ENCODE peak calls at places on chromosome 2, in seven cellular contexts. V, T, O, F, Y, E and N are unnamed samples.

GRCh38 chr2:233209117-233209977 is 42.1 kb upstream of the ATG16L1 start:
- DNase-seq in E (peak; percentile 25), V (no peak), O (no peak), F (no peak), T (peak; percentile 89), Y (no peak), N (peak; percentile 44)

GRCh38 chr2:225282858-225283693 is 116.4 kb upstream of the NYAP2 start:
- DNase-seq in Y (peak; percentile 49), V (no peak), F (no peak), T (peak; percentile 68), O (no peak), E (peak; percentile 41), N (peak; percentile 66)

GRCh38 chr2:222709191-222709891 is 37.9 kb downstream of the MOGAT1 start:
- DNase-seq in Y (no peak), T (peak; percentile 69), F (peak; percentile 65), O (peak; percentile 77), E (peak; percentile 99), V (peak; percentile 89), N (peak; percentile 99)

GRCh38 chr2:40315684-40316083 is 136.2 kb downstream of the SLC8A1 start:
- DNase-seq in E (peak; percentile 71), T (no peak), V (no peak), O (no peak), F (no peak), Y (no peak), N (no peak)

GRCh38 chr2:1865716-1866234 is 121.5 kb upstream of the PXDN start:
- DNase-seq in Y (no peak), O (no peak), F (no peak), V (no peak), E (no peak), T (peak; percentile 45), N (no peak)

GRCh38 chr2:212282596-212283330 is 255.8 kb downstream of the ERBB4 start:
- DNase-seq in Y (no peak), F (no peak), E (no peak), T (no peak), V (no peak), O (no peak), N (no peak)

GRCh38 chr2:170354855-170355649 is 177.1 kb downstream of the MYO3B start:
- DNase-seq in E (no peak), O (no peak), V (no peak), F (no peak), Y (no peak), T (no peak), N (no peak)

GRCh38 chr2:98308068-98308467 is 38.2 kb upstream of the CNGA3 start:
- DNase-seq in Y (no peak), O (no peak), V (no peak), T (no peak), E (peak; percentile 2), F (no peak), N (peak; percentile 24)

GRCh38 chr2:27177441-27178351 is 28.9 kb downstream of the TCF23 start:
- DNase-seq in F (no peak), V (no peak), O (no peak), E (no peak), T (no peak), Y (no peak), N (no peak)

DNA sequence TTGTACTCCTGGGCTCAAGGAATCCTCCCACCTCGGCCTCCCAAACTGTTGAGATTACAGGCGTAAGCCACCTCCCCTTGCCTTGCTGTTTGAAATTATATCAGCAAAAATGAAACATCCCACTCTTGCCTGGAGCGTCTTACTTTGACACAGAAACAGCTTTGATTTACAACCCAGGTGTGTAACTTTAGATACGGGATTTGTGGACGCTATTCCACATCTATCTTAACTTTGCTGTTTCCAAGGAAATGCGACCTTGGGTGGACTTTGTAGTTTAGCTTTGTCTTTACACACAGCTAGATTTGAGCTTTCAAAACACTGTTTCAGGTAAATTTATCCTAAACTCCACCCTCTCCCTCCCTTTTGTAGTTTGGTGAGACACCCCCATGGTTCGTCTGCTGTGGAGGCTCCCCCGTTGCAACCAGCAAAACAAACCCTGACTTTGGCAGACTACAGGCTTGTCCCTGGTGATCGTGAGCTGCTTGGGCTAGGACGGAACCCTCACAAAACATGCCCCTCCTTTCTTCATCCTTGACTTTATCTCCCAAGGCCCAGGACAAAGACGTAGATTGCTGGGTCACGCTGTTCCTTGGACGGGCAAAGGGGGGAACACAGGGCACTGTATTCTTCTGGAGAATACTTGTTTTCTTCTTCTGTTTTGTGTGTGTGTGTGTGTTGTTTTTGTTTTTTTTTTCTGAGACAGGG is 5.5 kb upstream of the MSH6 start:
- DNase-seq in T (no peak), O (no peak), F (no peak), Y (no peak), V (no peak), E (no peak), N (no peak)
- TF ChIP-seq CTCF in T (no peak), O (no peak), F (no peak), Y (no peak), V (no peak), E (no peak), N (no peak)

GRCh38 chr2:112646102-112646719 is 472 bp downstream of the SLC20A1 start:
- DNase-seq in E (no peak), O (no peak), T (no peak), Y (no peak), V (no peak), F (peak; percentile 71), N (no peak)
- TF ChIP-seq CTCF in E (no peak), O (no peak), T (no peak), Y (no peak), V (no peak), F (no peak), N (no peak)

GRCh38 chr2:208653383-208653782 is 246.8 kb downstream of the PTH2R start:
- DNase-seq in O (no peak), T (no peak), F (no peak), E (no peak), Y (no peak), V (no peak), N (no peak)

GRCh38 chr2:208657468-208657867 is 250.9 kb downstream of the PTH2R start:
- DNase-seq in F (no peak), O (no peak), T (no peak), Y (no peak), V (no peak), E (no peak), N (no peak)
- TF ChIP-seq CTCF in F (no peak), O (no peak), T (peak; percentile 65), Y (no peak), V (no peak), E (no peak), N (no peak)

GRCh38 chr2:205324355-205324754 is 357.9 kb upstream of the NRP2 start:
- DNase-seq in E (no peak), F (no peak), T (no peak), Y (no peak), O (no peak), V (no peak), N (no peak)

GRCh38 chr2:205321240-205321639 is 361.1 kb upstream of the NRP2 start:
- DNase-seq in V (no peak), O (no peak), F (no peak), T (no peak), Y (no peak), E (peak; percentile 58), N (peak; percentile 71)

DNA sequence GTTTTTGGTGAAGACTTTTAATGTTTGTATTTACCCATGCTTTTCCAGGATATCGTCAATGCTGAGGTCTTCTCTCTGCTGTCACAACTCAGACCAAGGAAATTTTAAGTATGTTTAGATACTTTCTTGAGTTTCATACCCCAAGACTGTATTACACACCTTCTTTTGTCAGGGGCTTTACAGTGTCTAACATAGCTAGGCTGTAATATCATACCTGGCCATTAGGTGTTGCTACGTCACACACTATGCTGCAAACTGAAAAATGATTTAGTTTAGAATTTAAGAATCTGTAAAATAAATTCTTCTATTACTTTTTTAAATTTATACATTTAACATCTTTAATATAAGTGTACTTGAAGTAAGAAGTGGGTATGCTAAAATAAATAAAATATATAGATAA is 358.4 kb upstream of the NRP2 start:
- DNase-seq in F (no peak), V (no peak), T (no peak), O (no peak), Y (no peak), E (no peak), N (peak; percentile 41)
- TF ChIP-seq CTCF in F (no peak), V (peak; percentile 21), T (peak; percentile 81), O (peak; percentile 17), Y (peak; percentile 47), E (peak; percentile 39), N (peak; percentile 67)